ENCODE peak calls at places on chromosomes 4 and X, in eight cellular contexts. P is stimulated activated naive CD4-positive, alpha-beta T cell; D is cardiac fibroblast; B is foreskin fibroblast; S is activated T-cell treated with anti-CD3 and anti-CD28 coated beads for 48 hours; U is right cardiac atrium; Y is EH; V is islet precursor cell. G is an unnamed sample.

GRCh38 chrX:40108959-40109287 is 11.2 kb upstream of the BCOR start:
- DNase-seq in P (no peak), S (peak), B (peak), Y (peak), D (peak), V (peak), U (peak), G (peak)

GRCh38 chr4:113026556-113026955 is 22.9 kb upstream of the ANK2 start:
- DNase-seq in V (no peak), U (no peak), Y (peak), P (no peak), S (no peak), D (peak), B (peak), G (peak)

GRCh38 chr4:172813359-172813923 is 355.2 kb upstream of the GALNT7 start:
- DNase-seq in P (no peak), V (no peak), S (no peak), D (no peak), B (peak), U (no peak), Y (peak), G (peak)

GRCh38 chrX:151736685-151737084 is 2.1 kb downstream of the CNGA2 start:
- DNase-seq in V (no peak), B (no peak), P (no peak), U (no peak), D (no peak), S (no peak), Y (no peak), G (no peak)

GRCh38 chr4:123653211-123653610 is 256.6 kb downstream of the SPRY1 start:
- DNase-seq in Y (no peak), D (no peak), P (no peak), B (no peak), V (no peak), U (no peak), S (no peak), G (no peak)

GRCh38 chrX:1893758-1894294 is 279.0 kb downstream of the ASMT start:
- DNase-seq in D (peak), V (no peak), S (no peak), P (no peak), B (no peak), U (no peak), Y (no peak), G (no peak)

GRCh38 chrX:70433848-70434351 is 10.7 kb upstream of the DLG3 start:
- DNase-seq in V (peak), Y (peak), S (peak), U (peak), B (peak), P (peak), D (peak), G (peak)

GRCh38 chrX:141619336-141619735 is 29.8 kb downstream of the SPANXA2 start:
- DNase-seq in V (no peak), U (no peak), Y (peak), S (no peak), B (peak), P (no peak), D (no peak), G (no peak)

GRCh38 chrX:39834600-39834999 is 263.2 kb downstream of the BCOR start:
- DNase-seq in B (no peak), D (no peak), S (no peak), V (no peak), Y (no peak), P (no peak), U (no peak), G (no peak)

GRCh38 chrX:73903941-73904340 is 340.9 kb downstream of the CHIC1 start:
- DNase-seq in P (no peak), Y (peak), U (no peak), S (no peak), V (no peak), B (peak), D (peak), G (no peak)

GRCh38 chr4:142316913-142317312 is 529.2 kb downstream of the INPP4B start:
- DNase-seq in D (no peak), B (no peak), V (no peak), U (no peak), P (no peak), Y (no peak), S (no peak), G (no peak)

GRCh38 chr4:86414686-86415085 is 54.8 kb upstream of the MAPK10 start:
- DNase-seq in V (no peak), Y (no peak), D (no peak), U (no peak), P (no peak), B (no peak), S (no peak), G (no peak)

GRCh38 chr4:3532714-3533336 is 603 bp upstream of the LRPAP1 start:
- DNase-seq in V (peak), S (no peak), P (no peak), U (no peak), D (no peak), B (no peak), Y (no peak), G (no peak)

GRCh38 chr4:54586343-54586953 is 71.3 kb upstream of the KIT start:
- DNase-seq in Y (peak), D (peak), P (no peak), V (peak), U (no peak), S (no peak), B (peak), G (peak)

G was measured in HT1080.